ENCODE peak calls at places on chromosomes 4 and X, in nine cellular contexts. A is EL; J is NCI-H510A treated with DMSO at 0.1 percent for 48 hours; M is lower lobe of right lung; X is DMS153; Q is SK-N-SH; I is CD4-positive, alpha-beta T cell; R is osteocyte; V is GM12891. W is an unnamed sample.

GRCh38 chr4:1199556-1200331 is 27.4 kb upstream of the SPON2 start:
- DNase-seq in I (no peak), X (no peak), A (no peak), V (no peak), Q (peak; percentile 23), J (no peak), M (no peak), R (peak; percentile 76), W (no peak)

GRCh38 chr4:177010421-177010820 is 217.7 kb upstream of the VEGFC start:
- DNase-seq in A (no peak), J (no peak), V (no peak), Q (no peak), M (no peak), R (no peak), X (no peak), I (no peak), W (no peak)

GRCh38 chrX:152735860-152736511 is 2.4 kb downstream of the MAGEA12 start:
- DNase-seq in J (no peak), M (no peak), Q (no peak), R (peak; percentile 64), I (no peak), A (no peak), V (no peak), X (no peak), W (no peak)

GRCh38 chrX:153463031-153463430 is 7.3 kb downstream of the HAUS7 start:
- DNase-seq in J (no peak), V (no peak), A (no peak), R (no peak), Q (no peak), I (no peak), M (no peak), X (no peak), W (no peak)

GRCh38 chrX:40933132-40934078 is 151.8 kb upstream of the USP9X start:
- DNase-seq in R (no peak), I (no peak), M (no peak), V (no peak), X (no peak), J (no peak), A (peak; percentile 70), Q (peak; percentile 30), W (peak; percentile 40)

GRCh38 chr4:154024097-154024496 is 235.2 kb upstream of the SFRP2 start:
- DNase-seq in X (no peak), V (no peak), I (no peak), A (no peak), M (no peak), Q (no peak), J (no peak), R (no peak), W (no peak)

GRCh38 chr4:15735531-15735930 is 32.7 kb downstream of the BST1 start:
- DNase-seq in X (no peak), M (no peak), J (no peak), A (no peak), V (no peak), R (no peak), Q (no peak), I (no peak), W (no peak)

GRCh38 chrX:130093271-130093670 is 17.0 kb downstream of the ELF4 start:
- DNase-seq in V (no peak), I (no peak), J (no peak), R (no peak), Q (no peak), A (no peak), M (no peak), X (no peak), W (no peak)

GRCh38 chr4:98688416-98689290 is 30.2 kb upstream of the TSPAN5 start:
- DNase-seq in J (no peak), R (no peak), X (no peak), Q (peak; percentile 29), M (no peak), A (peak; percentile 89), V (no peak), I (no peak), W (no peak)

GRCh38 chr4:101287332-101287731 is 60.0 kb downstream of the PPP3CA start:
- DNase-seq in V (no peak), I (no peak), X (no peak), M (no peak), A (no peak), R (no peak), J (no peak), Q (no peak), W (no peak)

GRCh38 chrX:153766098-153766817 is 2.2 kb downstream of the PLXNB3 start:
- DNase-seq in A (peak; percentile 80), R (no peak), M (peak; percentile 30), V (peak; percentile 30), I (no peak), J (no peak), Q (peak; percentile 74), X (peak; percentile 63), W (no peak)

GRCh38 chr4:87363552-87363951 is 27.4 kb downstream of the HSD17B11 start:
- DNase-seq in Q (no peak), J (no peak), A (peak; percentile 8), R (no peak), X (no peak), V (no peak), I (no peak), M (no peak), W (peak; percentile 24)

GRCh38 chr4:142741995-142742394 is 104.1 kb downstream of the INPP4B start:
- DNase-seq in R (no peak), A (no peak), X (no peak), I (no peak), Q (no peak), M (no peak), J (no peak), V (no peak), W (no peak)

GRCh38 chrX:120429776-120430535 is 39.1 kb downstream of the LAMP2 start:
- DNase-seq in Q (no peak), M (no peak), I (no peak), V (no peak), X (no peak), R (no peak), A (no peak), J (peak; percentile 2), W (no peak)